ENCODE peak calls at places on chromosome 12, in six cellular contexts. H is tibial nerve, U is AG09309, W is pancreas, P is endothelial cell, M is AG04449. V is an unnamed sample.

GRCh38 chr12:26823391-26823790 is 9.6 kb downstream of the ITPR2 start:
- DNase-seq in W (no peak), H (no peak), P (no peak), M (no peak), U (no peak), V (no peak)

GRCh38 chr12:79174656-79175055 is 310.1 kb downstream of the SYT1 start:
- DNase-seq in M (no peak), H (no peak), P (no peak), W (no peak), U (peak; percentile 61), V (no peak)

GRCh38 chr12:113777751-113778150 is 188.4 kb downstream of the RBM19 start:
- DNase-seq in W (no peak), H (no peak), P (no peak), U (no peak), M (no peak), V (no peak)

GRCh38 chr12:121711925-121712461 is 559 bp upstream of the TMEM120B start:
- DNase-seq in P (no peak), W (no peak), U (no peak), M (no peak), H (no peak), V (no peak)

GRCh38 chr12:5807538-5808219 is 137.4 kb downstream of the ANO2 start:
- DNase-seq in H (no peak), M (no peak), U (no peak), P (no peak), W (no peak), V (no peak)

GRCh38 chr12:130429656-130430505 is 92.2 kb downstream of the PIWIL1 start:
- DNase-seq in M (no peak), P (no peak), H (no peak), W (no peak), U (no peak), V (peak; percentile 72)

GRCh38 chr12:118332511-118332910 is 40.2 kb downstream of the TAOK3 start:
- DNase-seq in W (no peak), H (no peak), U (no peak), P (no peak), M (no peak), V (no peak)

GRCh38 chr12:100991059-100991562 is 196.5 kb downstream of the ANO4 start:
- DNase-seq in M (no peak), W (no peak), H (no peak), P (no peak), U (no peak), V (no peak)

GRCh38 chr12:810635-811415 is 58.4 kb downstream of the WNK1 start:
- DNase-seq in U (no peak), P (no peak), W (no peak), M (no peak), H (no peak), V (no peak)

GRCh38 chr12:25793196-25793595 is 165.3 kb upstream of the RASSF8 start:
- DNase-seq in M (no peak), P (no peak), W (no peak), U (no peak), H (no peak), V (no peak)

GRCh38 chr12:117587646-117588287 is 226.3 kb upstream of the NOS1 start:
- DNase-seq in P (peak; percentile 73), H (peak; percentile 16), M (no peak), W (peak; percentile 82), U (no peak), V (no peak)

GRCh38 chr12:51536159-51536558 is 54.9 kb upstream of the SCN8A start:
- DNase-seq in W (no peak), P (no peak), M (no peak), U (no peak), H (no peak), V (no peak)

GRCh38 chr12:2804390-2805145 is 7.9 kb upstream of the ITFG2 start:
- DNase-seq in U (peak; percentile 38), P (no peak), M (peak; percentile 29), H (no peak), W (no peak), V (no peak)

GRCh38 chr12:64610092-64610659 is at the start of gene RASSF3:
- DNase-seq in H (peak; percentile 17), M (no peak), W (peak; percentile 89), U (no peak), P (peak; percentile 85), V (no peak)

GRCh38 chr12:68743416-68743815 is 2.6 kb upstream of the SLC35E3 start:
- DNase-seq in U (no peak), H (no peak), W (no peak), P (no peak), M (peak; percentile 28), V (no peak)

GRCh38 chr12:114025935-114026334 is 59.8 kb upstream of the RBM19 start:
- DNase-seq in U (no peak), W (no peak), H (no peak), P (no peak), M (no peak), V (no peak)

GRCh38 chr12:117850048-117850447 is 118.7 kb downstream of the KSR2 start:
- DNase-seq in U (no peak), P (peak; percentile 47), M (no peak), W (no peak), H (no peak), V (no peak)

GRCh38 chr12:107514887-107515445 is 170.6 kb upstream of the PWP1 start:
- DNase-seq in H (no peak), P (no peak), M (no peak), U (peak; percentile 31), W (no peak), V (no peak)

GRCh38 chr12:76533331-76533730 is 26.2 kb downstream of the OSBPL8 start:
- DNase-seq in W (no peak), H (no peak), U (no peak), M (no peak), P (no peak), V (no peak)

GRCh38 chr12:92341333-92341691 is 195.7 kb upstream of the BTG1 start:
- DNase-seq in U (no peak), H (no peak), M (no peak), W (no peak), P (no peak), V (no peak)

GRCh38 chr12:100356646-100357223 is at the start of gene SLC17A8:
- DNase-seq in U (no peak), P (peak; percentile 22), H (no peak), W (no peak), M (no peak), V (no peak)

GRCh38 chr12:11813422-11813813 is 163.9 kb downstream of the ETV6 start:
- DNase-seq in U (no peak), W (no peak), H (no peak), P (no peak), M (no peak), V (no peak)

GRCh38 chr12:130491421-130492357 is 154.0 kb downstream of the PIWIL1 start:
- DNase-seq in H (no peak), M (no peak), W (no peak), P (no peak), U (no peak), V (no peak)

GRCh38 chr12:79674629-79675028 is 16.1 kb downstream of the PAWR start:
- DNase-seq in H (no peak), U (no peak), W (no peak), P (no peak), M (no peak), V (no peak)

GRCh38 chr12:121537814-121538698 is 42.8 kb downstream of the KDM2B start:
- DNase-seq in W (peak; percentile 75), H (no peak), M (no peak), U (no peak), P (peak; percentile 24), V (no peak)

GRCh38 chr12:27915536-27915935 is 57.0 kb downstream of the PTHLH start:
- DNase-seq in P (no peak), U (no peak), M (no peak), W (no peak), H (no peak), V (no peak)

GRCh38 chr12:31590730-31591307 is at the start of gene DENND5B:
- DNase-seq in M (no peak), P (peak; percentile 78), H (peak; percentile 50), W (peak; percentile 92), U (no peak), V (no peak)

GRCh38 chr12:85350356-85350755 is 70.3 kb downstream of the ALX1 start:
- DNase-seq in U (no peak), W (no peak), P (no peak), H (no peak), M (no peak), V (no peak)

GRCh38 chr12:49060237-49061156 is at the start of gene KMT2D:
- DNase-seq in H (peak; percentile 79), P (peak; percentile 89), W (peak; percentile 92), U (peak; percentile 91), M (peak; percentile 78), V (peak; percentile 97)
- TF ChIP-seq CTCF in H (peak; percentile 6), P (no peak), W (peak; percentile 18), U (peak; percentile 38), M (peak; percentile 21), V (peak; percentile 70)

DNA sequence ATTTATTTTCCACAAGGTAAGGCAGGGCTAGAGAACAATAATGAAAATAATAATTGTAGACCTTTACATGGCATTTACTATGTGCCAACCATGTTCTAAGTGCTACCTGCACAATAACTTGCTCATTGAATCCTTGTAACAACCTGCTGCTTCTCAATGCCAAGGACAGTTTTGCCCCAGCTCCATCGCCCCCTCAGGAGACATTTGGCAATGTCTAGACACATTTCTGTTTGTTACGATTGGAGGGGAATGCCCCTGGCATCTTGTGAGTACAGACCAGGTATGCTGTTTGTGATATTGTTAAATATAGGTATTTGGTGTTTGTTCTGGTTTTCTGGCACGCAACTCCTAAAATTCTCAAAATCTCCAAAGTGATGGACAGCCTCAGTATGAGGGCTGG is 8.1 kb upstream of the ATXN2 start:
- DNase-seq in P (no peak), W (no peak), H (no peak), U (no peak), M (no peak), V (no peak)
- TF ChIP-seq CTCF in P (no peak), W (no peak), H (no peak), U (no peak), M (no peak), V (no peak)

GRCh38 chr12:128800606-128801005 is 23.2 kb downstream of the SLC15A4 start:
- DNase-seq in P (no peak), H (no peak), M (no peak), U (no peak), W (no peak), V (peak; percentile 60)

GRCh38 chr12:128796439-128797118 is 27.2 kb downstream of the SLC15A4 start:
- DNase-seq in P (no peak), M (no peak), U (no peak), W (no peak), H (no peak), V (no peak)

GRCh38 chr12:128795530-128796361 is 28.0 kb downstream of the SLC15A4 start:
- DNase-seq in W (no peak), P (no peak), H (no peak), M (no peak), U (no peak), V (no peak)

GRCh38 chr12:128797119-128798118 is 26.3 kb downstream of the SLC15A4 start:
- DNase-seq in U (no peak), M (peak; percentile 17), H (no peak), P (no peak), W (no peak), V (peak; percentile 85)

GRCh38 chr12:128798543-128799341 is 25.0 kb downstream of the SLC15A4 start:
- DNase-seq in H (no peak), W (no peak), U (no peak), P (no peak), M (no peak), V (peak; percentile 70)
- TF ChIP-seq CTCF in H (no peak), W (no peak), U (no peak), P (no peak), M (no peak), V (peak; percentile 51)

GRCh38 chr12:124979568-124979967 is 9.4 kb downstream of the DHX37 start:
- DNase-seq in W (no peak), U (no peak), H (no peak), P (no peak), M (no peak), V (no peak)
- TF ChIP-seq CTCF in W (no peak), U (no peak), H (no peak), P (no peak), M (no peak), V (no peak)